ENCODE peak calls at places on chromosome 10, in seven cellular contexts. V, G, Y, D, A, S and I are unnamed samples.

GRCh38 chr10:23203369-23204325 is 11.5 kb downstream of the PTF1A start:
- DNase-seq in Y (no peak), S (no peak), V (no peak), D (no peak), A (no peak), G (no peak), I (no peak)

GRCh38 chr10:27534341-27534740 is 30.2 kb downstream of the RAB18 start:
- DNase-seq in S (no peak), V (no peak), Y (no peak), D (no peak), G (no peak), A (no peak), I (no peak)

GRCh38 chr10:42970451-42971250 is 106.2 kb upstream of the RET start:
- DNase-seq in G (no peak), D (no peak), V (no peak), S (no peak), A (no peak), Y (no peak), I (no peak)

GRCh38 chr10:132681858-132682755 is 103.8 kb downstream of the NKX6-2 start:
- DNase-seq in Y (no peak), S (no peak), V (no peak), G (peak), A (no peak), D (no peak), I (no peak)

GRCh38 chr10:95229724-95230627 is 35.9 kb downstream of the ACSM6 start:
- DNase-seq in Y (peak), G (no peak), V (peak), S (no peak), A (no peak), D (no peak), I (peak)

GRCh38 chr10:36344816-36345215 is 702.7 kb upstream of the FZD8 start:
- DNase-seq in G (no peak), V (no peak), S (no peak), D (no peak), Y (no peak), A (no peak), I (no peak)

GRCh38 chr10:102674566-102674965 is 30.3 kb downstream of the TRIM8 start:
- DNase-seq in G (no peak), D (no peak), S (peak), A (no peak), V (no peak), Y (no peak), I (no peak)

GRCh38 chr10:29957887-29958330 is 101.5 kb downstream of the JCAD start:
- DNase-seq in A (no peak), Y (no peak), S (no peak), V (peak), G (no peak), D (no peak), I (no peak)

GRCh38 chr10:15451137-15452094 is 80.3 kb upstream of the FAM171A1 start:
- DNase-seq in V (no peak), A (no peak), G (no peak), S (no peak), Y (no peak), D (no peak), I (no peak)

GRCh38 chr10:78360284-78360683 is 326.6 kb downstream of the RPS24 start:
- DNase-seq in Y (no peak), G (no peak), A (no peak), V (no peak), S (no peak), D (no peak), I (no peak)